ENCODE peak calls at places on chromosomes 11 and 22, in eight cellular contexts. K is PC-3; T is keratinocyte; Y is CD8-positive, alpha-beta T cell; V is psoas muscle; N is tibial nerve; C is brain microvascular endothelial cell; R is upper lobe of right lung. G is an unnamed sample.

GRCh38 chr22:27139935-27140493 is 482.6 kb downstream of the MIAT start:
- DNase-seq in K (no peak), T (no peak), Y (no peak), V (no peak), N (no peak), C (peak), R (no peak), G (no peak)

GRCh38 chr11:116312560-116313340 is 460.0 kb downstream of the BUD13 start:
- DNase-seq in K (no peak), T (no peak), Y (no peak), V (peak), N (peak), C (no peak), R (peak), G (peak)

GRCh38 chr22:38034278-38034882 is 22.8 kb upstream of the PICK1 start:
- DNase-seq in K (peak), T (no peak), Y (no peak), V (peak), N (no peak), C (peak), R (peak), G (peak)

GRCh38 chr22:22508274-22509176 is at the start of gene ZNF280B:
- DNase-seq in K (peak), T (no peak), Y (peak), V (peak), N (no peak), C (peak), R (peak), G (peak)

GRCh38 chr11:28010001-28010400 is 98.0 kb downstream of the KIF18A start:
- DNase-seq in K (no peak), T (no peak), Y (no peak), V (no peak), N (no peak), C (no peak), R (no peak), G (no peak)

GRCh38 chr11:95499516-95500135 is 268.6 kb upstream of the SESN3 start:
- DNase-seq in K (peak), T (peak), Y (no peak), V (no peak), N (no peak), C (no peak), R (no peak), G (no peak)

GRCh38 chr11:120964857-120965256 is 59.0 kb upstream of the TBCEL start:
- DNase-seq in K (peak), T (no peak), Y (no peak), V (no peak), N (no peak), C (peak), R (no peak), G (no peak)

GRCh38 chr11:117221775-117222517 is 9.9 kb downstream of the PCSK7 start:
- DNase-seq in K (peak), T (no peak), Y (no peak), V (peak), N (peak), C (no peak), R (no peak), G (peak)

GRCh38 chr11:34213366-34213765 is 107.9 kb downstream of the NAT10 start:
- DNase-seq in K (peak), T (no peak), Y (no peak), V (no peak), N (no peak), C (no peak), R (no peak), G (no peak)

GRCh38 chr11:97722065-97722464 is 1298.7 kb upstream of the CNTN5 start:
- DNase-seq in K (peak), T (no peak), Y (no peak), V (no peak), N (no peak), C (peak), R (no peak), G (peak)

GRCh38 chr22:49628351-49629023 is 199.2 kb downstream of the BRD1 start:
- DNase-seq in K (no peak), T (no peak), Y (no peak), V (peak), N (no peak), C (no peak), R (no peak), G (peak)

GRCh38 chr11:85752201-85752889 is 58.6 kb downstream of the SYTL2 start:
- DNase-seq in K (no peak), T (no peak), Y (peak), V (no peak), N (no peak), C (no peak), R (no peak), G (no peak)

GRCh38 chr11:45154276-45154675 is 7.8 kb downstream of the PRDM11 start:
- DNase-seq in K (no peak), T (no peak), Y (no peak), V (no peak), N (no peak), C (no peak), R (no peak), G (no peak)

GRCh38 chr22:42269407-42270177 is 861 bp downstream of the TCF20 start:
- DNase-seq in K (peak), T (no peak), Y (peak), V (peak), N (no peak), C (no peak), R (peak), G (peak)

GRCh38 chr11:29279716-29280115 is 737.1 kb downstream of the KCNA4 start:
- DNase-seq in K (no peak), T (no peak), Y (no peak), V (no peak), N (no peak), C (no peak), R (no peak), G (no peak)

GRCh38 chr11:3136542-3137455 is 28.3 kb downstream of the OSBPL5 start:
- DNase-seq in K (no peak), T (no peak), Y (no peak), V (peak), N (no peak), C (no peak), R (peak), G (peak)

GRCh38 chr11:62419560-62420342 is 918 bp downstream of the SCGB1A1 start:
- DNase-seq in K (no peak), T (no peak), Y (no peak), V (no peak), N (no peak), C (no peak), R (no peak), G (no peak)

GRCh38 chr11:62418136-62418535 is 697 bp upstream of the SCGB1A1 start:
- DNase-seq in K (no peak), T (no peak), Y (no peak), V (no peak), N (no peak), C (no peak), R (no peak), G (no peak)

GRCh38 chr11:62420882-62421281 is 2.0 kb downstream of the SCGB1A1 start:
- DNase-seq in K (no peak), T (no peak), Y (no peak), V (no peak), N (no peak), C (no peak), R (no peak), G (no peak)

GRCh38 chr11:62416596-62416995 is 2.2 kb upstream of the SCGB1A1 start:
- DNase-seq in K (no peak), T (no peak), Y (no peak), V (no peak), N (no peak), C (no peak), R (no peak), G (no peak)

GRCh38 chr11:62418733-62419132 is at the start of gene SCGB1A1:
- DNase-seq in K (no peak), T (no peak), Y (no peak), V (no peak), N (no peak), C (no peak), R (no peak), G (no peak)
- H3K27ac ChIP-seq in K (no peak), T (no peak), Y (no peak), V (no peak), N (peak), C (no peak), R (peak), G (peak)

GRCh38 chr22:36369922-36370781 is 17.6 kb downstream of the MYH9 start:
- DNase-seq in K (no peak), T (no peak), Y (no peak), V (no peak), N (no peak), C (no peak), R (peak), G (no peak)
- H3K4me3 ChIP-seq in K (no peak), T (no peak), Y (peak), V (peak), N (peak), C (no peak), R (peak), G (no peak)

GRCh38 chr22:24460418-24461089 is 33.2 kb downstream of the ADORA2A start:
- DNase-seq in K (no peak), T (no peak), Y (no peak), V (no peak), N (no peak), C (peak), R (no peak), G (no peak)
- TF ChIP-seq CTCF in K (no peak), T (no peak), Y (no peak), V (no peak), N (no peak), C (peak), R (no peak), G (no peak)

GRCh38 chr22:30195245-30196140 is 51.1 kb downstream of the LIF start:
- DNase-seq in K (peak), T (no peak), Y (no peak), V (no peak), N (peak), C (peak), R (no peak), G (no peak)
- H3K27ac ChIP-seq in K (peak), T (peak), Y (no peak), V (peak), N (peak), C (peak), R (peak), G (peak)

DNA sequence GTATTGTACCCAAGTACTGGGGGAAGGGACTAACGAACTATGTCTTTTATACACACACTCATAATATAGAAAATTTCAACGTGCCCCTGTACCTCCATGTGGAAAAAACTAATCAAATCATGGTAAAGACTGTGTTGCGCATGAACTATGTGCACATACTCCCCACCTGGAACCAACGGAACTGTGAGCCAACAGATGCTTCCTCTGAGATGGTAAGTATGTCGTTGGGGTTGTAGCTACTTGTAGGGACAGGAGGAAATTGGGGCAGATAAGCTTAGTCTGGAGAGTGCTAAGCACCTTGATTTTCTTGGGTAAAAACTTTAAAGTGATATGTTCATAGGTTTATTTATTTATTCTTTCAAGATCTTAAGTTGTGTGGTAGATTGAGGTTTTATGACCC is 40.1 kb downstream of the GLYAT start:
- DNase-seq in K (no peak), T (no peak), Y (no peak), V (no peak), N (no peak), C (no peak), R (no peak), G (no peak)
- H3K4me3 ChIP-seq in K (no peak), T (no peak), Y (no peak), V (no peak), N (no peak), C (no peak), R (no peak), G (no peak)

GRCh38 chr11:43579171-43579918 is 101.2 kb upstream of the HSD17B12 start:
- DNase-seq in K (peak), T (no peak), Y (no peak), V (no peak), N (no peak), C (no peak), R (no peak), G (peak)
- TF ChIP-seq CTCF in K (peak), T (peak), Y (no peak), V (peak), N (no peak), C (peak), R (no peak), G (no peak)

GRCh38 chr22:35452351-35452781 is 52.4 kb downstream of the MCM5 start:
- DNase-seq in K (no peak), T (no peak), Y (no peak), V (no peak), N (no peak), C (no peak), R (peak), G (no peak)
- H3K27ac ChIP-seq in K (no peak), T (no peak), Y (no peak), V (no peak), N (no peak), C (no peak), R (peak), G (no peak)

GRCh38 chr11:72821920-72822799 is 7.9 kb downstream of the ATG16L2 start:
- DNase-seq in K (peak), T (no peak), Y (peak), V (peak), N (peak), C (peak), R (peak), G (peak)

GRCh38 chr11:72823105-72823804 is 9.0 kb downstream of the ATG16L2 start:
- DNase-seq in K (peak), T (no peak), Y (no peak), V (no peak), N (no peak), C (no peak), R (peak), G (no peak)

GRCh38 chr11:72818971-72819370 is 4.8 kb downstream of the ATG16L2 start:
- DNase-seq in K (no peak), T (no peak), Y (no peak), V (no peak), N (no peak), C (no peak), R (no peak), G (no peak)

GRCh38 chr11:72820439-72821139 is 6.4 kb downstream of the ATG16L2 start:
- DNase-seq in K (no peak), T (no peak), Y (no peak), V (no peak), N (no peak), C (no peak), R (peak), G (no peak)

DNA sequence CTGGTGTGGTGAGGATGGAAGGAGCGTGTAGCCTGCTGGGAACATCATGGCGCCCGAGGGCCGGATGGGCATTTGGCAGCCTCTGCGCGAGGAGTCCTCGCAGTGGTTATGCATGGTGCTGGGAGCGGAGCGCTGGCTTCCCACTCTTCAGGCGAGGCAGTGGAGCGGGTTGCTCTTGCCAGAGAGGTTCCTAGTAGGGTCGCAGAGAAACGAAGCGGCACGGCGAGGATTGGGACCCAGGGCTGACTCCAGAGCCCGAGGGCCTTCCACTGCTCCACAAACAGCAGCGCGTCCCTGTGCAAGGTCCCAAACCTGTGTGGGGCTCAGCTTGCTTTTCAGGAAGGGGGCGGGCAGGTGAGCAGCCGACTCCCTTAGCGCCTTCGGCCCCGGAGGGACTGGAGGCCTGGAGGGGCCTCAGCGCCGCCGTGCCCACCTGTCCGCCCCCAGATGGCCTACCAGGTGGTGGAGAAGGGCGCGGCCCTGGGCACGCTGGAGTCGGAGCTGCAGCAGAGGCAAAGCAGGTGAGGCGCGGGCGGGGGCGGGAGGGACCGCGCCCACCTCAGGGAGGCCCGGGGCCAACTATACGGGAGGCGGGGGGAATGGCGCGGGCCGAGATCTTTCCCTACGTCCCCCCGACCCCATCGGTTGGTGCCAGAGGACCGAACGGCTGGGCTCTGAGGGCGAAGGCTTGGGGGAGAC is 7.2 kb downstream of the ATG16L2 start:
- DNase-seq in K (no peak), T (no peak), Y (no peak), V (no peak), N (no peak), C (no peak), R (peak), G (no peak)
- H3K4me3 ChIP-seq in K (peak), T (no peak), Y (no peak), V (peak), N (peak), C (peak), R (peak), G (peak)

DNA sequence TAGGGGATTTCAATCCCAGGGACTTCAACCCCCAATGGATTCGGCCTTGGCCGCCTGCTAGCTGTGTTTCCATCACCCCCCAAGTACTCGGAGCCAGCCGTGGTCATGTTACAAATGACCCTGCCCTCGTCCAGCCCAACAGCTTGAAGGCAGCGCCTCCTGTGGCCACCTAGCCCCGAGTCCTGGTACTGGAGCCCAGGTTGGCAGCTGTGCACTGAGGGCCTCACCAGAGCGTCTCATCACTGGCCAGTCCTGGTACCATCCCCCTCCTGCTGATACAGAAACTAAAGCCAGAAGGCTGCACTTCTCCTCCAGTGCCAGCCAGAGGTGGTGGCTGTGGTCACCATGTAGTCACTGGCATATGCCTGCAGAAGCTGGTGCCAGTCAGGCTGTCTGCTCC is 44.9 kb upstream of the FADD start:
- DNase-seq in K (peak), T (no peak), Y (no peak), V (peak), N (no peak), C (peak), R (no peak), G (no peak)
- TF ChIP-seq CTCF in K (peak), T (peak), Y (no peak), V (peak), N (no peak), C (peak), R (no peak), G (no peak)